ENCODE peak calls at places on chromosomes 11 and 22, in nine cellular contexts. D, J, O, B, E, X, K, V and N are unnamed samples.

GRCh38 chr22:49807780-49808708 is 19.6 kb downstream of the BRD1 start:
- DNase-seq in B (no peak), X (no peak), E (no peak), V (no peak), J (no peak), K (no peak), D (no peak), O (no peak), N (peak; percentile 76)

GRCh38 chr11:122656631-122657101 is 1.1 kb downstream of the UBASH3B start:
- DNase-seq in D (no peak), X (peak; percentile 56), K (no peak), J (peak; percentile 70), B (peak; percentile 58), V (no peak), E (peak; percentile 22), O (no peak), N (no peak)

GRCh38 chr11:125874556-125875124 is 12.8 kb upstream of the HYLS1 start:
- DNase-seq in J (peak; percentile 89), E (no peak), X (peak; percentile 70), B (peak; percentile 77), V (peak; percentile 25), D (no peak), K (peak; percentile 38), O (peak; percentile 16), N (peak; percentile 52)

GRCh38 chr11:17208257-17208999 is 642 bp upstream of the PIK3C2A start:
- DNase-seq in O (peak; percentile 17), E (peak; percentile 12), D (no peak), B (peak; percentile 86), X (peak; percentile 59), J (peak; percentile 86), V (no peak), K (no peak), N (peak; percentile 52)

GRCh38 chr22:44597616-44598015 is 99.6 kb upstream of the RTL6 start:
- DNase-seq in J (peak; percentile 62), O (no peak), K (peak; percentile 32), X (peak; percentile 29), E (no peak), D (no peak), V (peak; percentile 42), B (peak; percentile 82), N (no peak)

GRCh38 chr11:35855685-35856084 is 88.2 kb upstream of the LDLRAD3 start:
- DNase-seq in V (no peak), B (no peak), J (no peak), D (no peak), E (no peak), K (no peak), O (no peak), X (no peak), N (no peak)

GRCh38 chr11:65357856-65358356 is 3.4 kb downstream of the TIGD3 start:
- DNase-seq in B (no peak), J (no peak), D (no peak), E (no peak), O (no peak), X (no peak), V (no peak), K (no peak), N (no peak)

GRCh38 chr11:57792060-57792541 is 30.5 kb downstream of the CTNND1 start:
- DNase-seq in V (no peak), E (peak; percentile 74), O (peak; percentile 76), X (peak; percentile 53), J (no peak), D (peak; percentile 81), B (peak; percentile 83), K (no peak), N (peak; percentile 89)

GRCh38 chr11:43925063-43925931 is 17.1 kb upstream of the C11orf96 start:
- DNase-seq in O (no peak), D (peak; percentile 71), J (no peak), V (no peak), K (no peak), E (no peak), B (peak; percentile 52), X (peak; percentile 34), N (no peak)